ENCODE peak calls at places on chromosomes 11 and 22, in six cellular contexts. C is IMR-90, Y is mesendoderm, P is neuronal stem cell, I is mesenchymal stem cell, H is H1. N is an unnamed sample. For H3K36me3, the result is how much of the 10 kb centered on the place peaks cover.

GRCh38 chr22:28217277-28217676 is 298.2 kb upstream of the PITPNB start:
- DNase-seq in C (no peak), Y (no peak), P (no peak), I (no peak), H (no peak), N (no peak)

GRCh38 chr11:32333335-32333991 is 101.9 kb downstream of the WT1 start:
- DNase-seq in C (peak), Y (peak), P (peak), I (peak), H (peak), N (peak)

GRCh38 chr22:20591295-20591645 is 83.9 kb downstream of the MED15 start:
- DNase-seq in C (no peak), Y (no peak), P (no peak), I (no peak), H (no peak), N (no peak)

GRCh38 chr11:2264366-2265011 is 5.9 kb downstream of the ASCL2 start:
- DNase-seq in C (no peak), Y (no peak), P (no peak), I (no peak), H (no peak), N (no peak)

GRCh38 chr11:48148749-48149148 is 67.9 kb upstream of the OR4B1 start:
- DNase-seq in C (no peak), Y (no peak), P (no peak), I (no peak), H (no peak), N (peak)

GRCh38 chr11:11078344-11078743 is 220.5 kb upstream of the ZBED5 start:
- DNase-seq in C (peak), Y (peak), P (no peak), I (peak), H (no peak), N (no peak)

GRCh38 chr11:1345752-1346513 is 36.5 kb upstream of the TOLLIP start:
- DNase-seq in C (no peak), Y (no peak), P (no peak), I (no peak), H (no peak), N (no peak)

GRCh38 chr22:46737105-46737975 is 712 bp downstream of the CERK start:
- DNase-seq in C (peak), Y (peak), P (no peak), I (peak), H (no peak), N (no peak)

GRCh38 chr11:76007179-76007578 is 192.2 kb downstream of the UVRAG start:
- DNase-seq in C (peak), Y (no peak), P (no peak), I (no peak), H (no peak), N (no peak)

GRCh38 chr11:112195906-112196305 is 20.6 kb downstream of the BCO2 start:
- DNase-seq in C (no peak), Y (no peak), P (no peak), I (peak), H (no peak), N (no peak)

GRCh38 chr11:109708184-109708583 is 286.2 kb downstream of the C11orf87 start:
- DNase-seq in C (no peak), Y (no peak), P (no peak), I (no peak), H (no peak), N (no peak)

GRCh38 chr11:88320149-88320559 is 17.4 kb downstream of the CTSC start:
- DNase-seq in C (peak), Y (no peak), P (no peak), I (peak), H (no peak), N (no peak)

GRCh38 chr11:118634435-118635236 is 27.2 kb downstream of the PHLDB1 start:
- DNase-seq in C (peak), Y (peak), P (no peak), I (peak), H (peak), N (peak)

GRCh38 chr11:9953994-9954626 is 290.2 kb downstream of the SWAP70 start:
- DNase-seq in C (peak), Y (no peak), P (no peak), I (peak), H (no peak), N (no peak)

DNA sequence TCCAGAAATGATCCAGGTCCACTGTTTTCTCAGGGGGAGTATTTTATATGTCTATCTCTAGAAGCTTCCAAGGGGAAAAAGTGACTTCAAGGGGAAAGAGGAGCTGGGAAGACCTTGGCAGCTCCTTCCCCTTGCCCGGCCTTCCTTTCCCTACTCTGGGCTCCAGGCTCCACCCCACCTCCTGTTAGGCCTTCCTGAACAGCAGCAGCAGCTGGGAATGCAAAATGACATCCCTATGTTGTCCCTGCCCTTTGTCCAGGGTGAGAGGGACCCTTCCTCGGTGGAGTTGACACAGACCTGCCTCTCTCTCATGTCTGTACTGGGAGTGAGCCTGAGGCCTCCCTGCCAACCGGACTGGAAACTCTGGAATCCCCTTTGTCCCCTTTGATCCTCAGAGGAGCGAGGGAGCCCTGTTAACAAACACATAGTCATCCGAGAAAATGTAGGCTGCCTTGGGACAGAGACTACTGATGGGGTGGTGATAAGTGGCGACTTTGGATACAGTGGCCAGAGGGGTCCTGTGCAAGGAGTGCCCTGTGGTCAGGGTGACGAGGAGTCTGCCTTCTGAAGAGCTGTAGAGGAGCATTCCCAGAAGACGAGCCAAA is 9.0 kb upstream of the MALAT1 start:
- DNase-seq in C (no peak), Y (peak), P (no peak), I (no peak), H (no peak), N (peak)
- H3K4ac ChIP-seq in C (peak), Y (peak), P (no peak), I (peak), H (peak), N (peak)

GRCh38 chr11:27910186-27910941 is 197.6 kb downstream of the KIF18A start:
- DNase-seq in C (peak), Y (peak), P (no peak), I (peak), H (no peak), N (peak)

GRCh38 chr11:27907534-27907933 is 200.4 kb downstream of the KIF18A start:
- DNase-seq in C (peak), Y (no peak), P (no peak), I (no peak), H (no peak), N (no peak)

GRCh38 chr11:27902981-27903624 is 202.8 kb upstream of the BDNF start:
- DNase-seq in C (peak), Y (no peak), P (no peak), I (peak), H (no peak), N (no peak)

GRCh38 chr11:27909386-27909785 is 198.6 kb downstream of the KIF18A start:
- DNase-seq in C (no peak), Y (no peak), P (no peak), I (no peak), H (no peak), N (no peak)

GRCh38 chr11:27904358-27905055 is 203.4 kb downstream of the KIF18A start:
- DNase-seq in C (peak), Y (no peak), P (no peak), I (peak), H (no peak), N (no peak)
- H3K4me3 ChIP-seq in C (no peak), Y (no peak), P (no peak), I (no peak), H (no peak), N (no peak)

GRCh38 chr22:17319541-17319940 is 49.7 kb upstream of the CECR2 start:
- DNase-seq in C (no peak), Y (no peak), P (peak), I (no peak), H (no peak), N (no peak)

GRCh38 chr22:17315310-17315709 is 54.0 kb upstream of the CECR2 start:
- DNase-seq in C (no peak), Y (no peak), P (no peak), I (no peak), H (no peak), N (no peak)

GRCh38 chr22:17318817-17319216 is 50.4 kb upstream of the CECR2 start:
- DNase-seq in C (no peak), Y (no peak), P (no peak), I (no peak), H (no peak), N (no peak)

GRCh38 chr22:17313591-17313990 is 55.7 kb upstream of the CECR2 start:
- DNase-seq in C (no peak), Y (no peak), P (no peak), I (no peak), H (no peak), N (no peak)

DNA sequence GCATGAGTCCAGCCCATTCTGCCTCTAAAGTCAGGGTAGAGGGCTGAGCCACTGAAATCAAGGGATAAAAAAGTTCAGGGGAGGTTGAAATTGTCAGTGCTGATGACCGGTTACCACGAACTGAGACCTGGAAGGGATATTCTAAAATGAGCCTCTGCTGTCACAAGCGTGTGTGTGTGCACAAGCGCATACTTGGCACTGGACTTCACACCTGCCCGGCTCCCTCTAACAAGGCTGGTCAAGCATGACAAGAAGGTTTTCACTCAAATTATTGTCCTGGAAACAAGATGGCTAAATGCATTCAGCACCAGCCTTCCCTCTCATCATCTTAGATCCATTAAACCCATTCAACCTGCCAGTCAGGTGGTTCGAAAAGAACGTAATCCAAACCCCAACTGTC is 54.8 kb upstream of the CECR2 start:
- DNase-seq in C (no peak), Y (no peak), P (no peak), I (no peak), H (no peak), N (no peak)
- H3K36me3 ChIP-seq in C (under half), Y (under half), P (under half), I (under half), H (under half), N (under half)

DNA sequence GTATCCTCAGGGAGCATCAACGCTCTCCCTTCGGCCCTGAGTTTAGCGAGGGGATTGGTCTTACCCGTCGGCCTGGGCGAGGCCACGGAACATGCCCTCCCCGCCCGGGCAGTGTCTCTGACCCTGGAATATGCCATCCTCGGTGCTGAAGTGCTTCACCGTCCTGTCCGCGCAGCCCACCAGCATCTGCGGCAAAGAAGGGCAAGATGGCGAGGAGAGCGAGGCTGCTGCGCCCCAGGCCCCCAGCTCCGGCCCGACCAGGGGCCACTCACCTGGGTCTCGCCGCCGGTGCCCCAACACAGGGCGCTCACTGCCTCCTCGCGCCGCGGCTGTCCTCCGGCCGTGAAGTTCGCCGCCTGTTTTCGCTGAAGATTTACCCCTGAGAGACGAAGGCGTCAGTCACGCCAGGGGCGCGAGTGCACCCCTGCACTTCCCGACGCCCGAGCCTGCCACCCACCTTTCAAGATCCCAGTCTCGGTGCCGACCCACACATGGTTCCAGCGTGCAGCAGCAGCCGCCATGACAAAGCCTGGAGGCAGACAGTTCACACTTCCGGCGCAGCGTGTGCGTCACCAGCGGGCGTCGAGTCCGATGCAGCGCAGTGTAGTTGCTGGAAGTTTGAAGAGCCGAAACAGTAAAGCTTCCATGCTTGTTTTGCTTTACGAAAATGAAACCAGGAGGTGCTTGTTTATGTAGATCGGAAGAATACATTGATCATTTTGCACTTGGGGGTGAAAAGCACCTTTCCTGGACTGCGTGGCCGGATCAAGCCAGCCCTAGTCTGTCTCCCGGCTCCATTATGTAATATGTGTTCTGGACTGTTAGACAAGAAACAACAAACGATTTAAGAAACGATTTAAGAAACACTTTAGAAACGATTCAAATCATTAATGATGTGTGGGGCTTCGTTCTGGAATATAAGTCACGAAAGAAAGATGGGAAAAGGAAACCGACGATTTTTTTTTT is at the start of gene WDR74:
- DNase-seq in C (peak), Y (peak), P (peak), I (peak), H (peak), N (peak)
- H3K4ac ChIP-seq in C (peak), Y (peak), P (peak), I (no peak), H (peak), N (peak)

GRCh38 chr11:96194571-96194970 is 148.4 kb downstream of the MAML2 start:
- DNase-seq in C (no peak), Y (no peak), P (no peak), I (no peak), H (no peak), N (no peak)
- H3K4me3 ChIP-seq in C (no peak), Y (no peak), P (no peak), I (no peak), H (no peak), N (no peak)

GRCh38 chr11:83158965-83159900 is 2.3 kb downstream of the PCF11 start:
- DNase-seq in C (no peak), Y (no peak), P (no peak), I (no peak), H (no peak), N (peak)
- H3K36me3 ChIP-seq in C (under half), Y (under half), P (under half), I (under half), H (under half), N (under half)

GRCh38 chr22:37804886-37805857 is 2.6 kb upstream of the GCAT start:
- DNase-seq in C (peak), Y (peak), P (no peak), I (peak), H (no peak), N (peak)
- H3K4ac ChIP-seq in C (peak), Y (peak), P (peak), I (peak), H (no peak), N (peak)

GRCh38 chr11:130459521-130459920 is 11.1 kb downstream of the ADAMTS15 start:
- DNase-seq in C (no peak), Y (no peak), P (no peak), I (no peak), H (no peak), N (no peak)

GRCh38 chr11:130456276-130456675 is 7.8 kb downstream of the ADAMTS15 start:
- DNase-seq in C (no peak), Y (no peak), P (no peak), I (no peak), H (no peak), N (no peak)

GRCh38 chr11:130454495-130455262 is 6.2 kb downstream of the ADAMTS15 start:
- DNase-seq in C (peak), Y (no peak), P (no peak), I (peak), H (no peak), N (no peak)

GRCh38 chr11:130455493-130456127 is 7.2 kb downstream of the ADAMTS15 start:
- DNase-seq in C (no peak), Y (no peak), P (no peak), I (no peak), H (no peak), N (no peak)

DNA sequence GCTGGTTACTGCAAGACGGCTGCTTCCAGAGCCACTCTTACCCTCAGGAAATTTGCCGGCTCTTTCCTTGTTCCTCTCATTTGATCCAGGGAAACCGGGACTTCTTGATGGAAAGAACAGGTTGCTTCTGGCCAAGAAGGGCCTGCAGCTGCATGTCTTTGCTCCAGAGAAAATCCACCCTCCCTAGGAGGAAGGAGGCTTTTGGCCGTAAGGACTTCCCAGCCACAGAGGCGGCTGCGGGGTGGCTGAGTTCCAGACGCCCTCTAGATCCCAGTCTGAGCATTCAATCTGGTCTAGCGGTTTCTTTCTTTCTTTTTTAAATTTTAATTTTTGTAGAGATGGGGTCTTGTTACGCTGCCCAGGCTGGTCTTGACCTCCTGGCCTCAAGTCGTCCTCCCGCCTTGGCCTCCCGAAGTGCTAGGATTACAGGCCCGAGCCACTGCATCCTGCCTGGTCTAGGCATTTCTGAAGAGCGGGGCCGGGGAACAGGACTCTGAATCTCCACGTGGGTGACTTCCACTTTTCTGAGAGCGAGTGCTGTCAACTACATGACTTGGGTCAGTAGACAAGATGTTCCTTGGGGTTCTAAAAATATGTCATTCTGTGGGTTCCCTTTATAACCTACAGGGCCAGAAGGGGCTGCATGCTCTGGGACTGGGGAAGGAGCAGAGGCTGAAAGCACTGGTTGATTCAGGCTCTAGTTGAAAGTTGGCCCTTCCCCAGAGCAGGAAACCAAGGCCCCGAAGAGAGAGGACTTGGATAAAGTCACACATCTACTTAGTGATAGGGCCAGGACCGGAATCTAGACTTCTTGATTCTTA is 9.7 kb downstream of the ADAMTS15 start:
- DNase-seq in C (no peak), Y (no peak), P (no peak), I (no peak), H (no peak), N (no peak)
- H3K4me3 ChIP-seq in C (no peak), Y (no peak), P (no peak), I (no peak), H (no peak), N (no peak)

GRCh38 chr11:65129649-65130441 is 4.5 kb downstream of the SYVN1 start:
- DNase-seq in C (no peak), Y (no peak), P (no peak), I (no peak), H (no peak), N (no peak)
- H3K36me3 ChIP-seq in C (half or more), Y (under half), P (half or more), I (half or more), H (half or more), N (half or more)